ENCODE peak calls at places on chromosome 20, in ten cellular contexts. P is glutamatergic neuron; D is CD4-positive, alpha-beta T cell; I is WTC11; T is progenitor cell of endocrine pancreas; C is HCT116; A is pancreas; H is activated B cell treated with CpG ODN at 0.5 μM for 24 hours; S is B cell; J is AG09309. G is an unnamed sample.
A peak's percentile ranks its signal among the peaks of the same experiment; 100 is the strongest.

GRCh38 chr20:14997791-14998190 is 660.4 kb upstream of the FLRT3 start:
- DNase-seq in P (no peak), D (no peak), I (no peak), T (no peak), C (no peak), A (no peak), H (no peak), S (no peak), J (no peak), G (no peak)

GRCh38 chr20:38165966-38166706 is 1.1 kb upstream of the TGM2 start:
- DNase-seq in P (no peak), D (no peak), I (no peak), T (no peak), C (no peak), A (peak; percentile 52), H (no peak), S (no peak), J (no peak), G (no peak)

GRCh38 chr20:59004493-59004762 is 2.6 kb downstream of the CTSZ start:
- DNase-seq in P (peak; percentile 4), D (peak; percentile 32), I (no peak), T (no peak), C (no peak), A (peak; percentile 68), H (no peak), S (no peak), J (no peak), G (no peak)

GRCh38 chr20:57708694-57709673 is 831 bp downstream of the PMEPA1 start:
- DNase-seq in P (peak; percentile 53), D (no peak), I (no peak), T (no peak), C (no peak), A (peak; percentile 74), H (peak; percentile 42), S (peak; percentile 72), J (no peak), G (peak; percentile 45)

GRCh38 chr20:11838076-11838636 is 79.5 kb upstream of the BTBD3 start:
- DNase-seq in P (no peak), D (no peak), I (no peak), T (no peak), C (no peak), A (no peak), H (no peak), S (no peak), J (no peak), G (no peak)

GRCh38 chr20:32348207-32348606 is 9.9 kb upstream of the ASXL1 start:
- DNase-seq in P (no peak), D (no peak), I (no peak), T (no peak), C (no peak), A (no peak), H (no peak), S (no peak), J (no peak), G (no peak)

GRCh38 chr20:49586967-49587587 is 19.1 kb upstream of the PTGIS start:
- DNase-seq in P (no peak), D (no peak), I (no peak), T (no peak), C (no peak), A (no peak), H (no peak), S (no peak), J (peak; percentile 89), G (peak; percentile 92)

GRCh38 chr20:21398109-21398480 is 769 bp upstream of the NKX2-4 start:
- DNase-seq in P (no peak), D (no peak), I (no peak), T (no peak), C (no peak), A (no peak), H (no peak), S (no peak), J (no peak), G (no peak)

GRCh38 chr20:41265931-41266330 is 51.6 kb downstream of the ZHX3 start:
- DNase-seq in P (no peak), D (no peak), I (no peak), T (no peak), C (no peak), A (no peak), H (no peak), S (no peak), J (no peak), G (no peak)
- TF ChIP-seq CTCF in P (no peak), D (no peak), I (no peak), T (no peak), C (no peak), A (no peak), H (no peak), S (no peak), J (no peak), G (no peak)

GRCh38 chr20:5809495-5809894 is 59.3 kb downstream of the SHLD1 start:
- DNase-seq in P (no peak), D (no peak), I (no peak), T (no peak), C (no peak), A (no peak), H (no peak), S (no peak), J (no peak), G (no peak)

GRCh38 chr20:5808901-5809300 is 58.7 kb downstream of the SHLD1 start:
- DNase-seq in P (no peak), D (no peak), I (no peak), T (no peak), C (no peak), A (no peak), H (no peak), S (no peak), J (no peak), G (no peak)

GRCh38 chr20:5807431-5807830 is 57.2 kb downstream of the SHLD1 start:
- DNase-seq in P (no peak), D (no peak), I (no peak), T (no peak), C (no peak), A (no peak), H (no peak), S (no peak), J (no peak), G (no peak)

GRCh38 chr20:5811746-5812145 is 61.5 kb downstream of the SHLD1 start:
- DNase-seq in P (no peak), D (no peak), I (no peak), T (no peak), C (no peak), A (no peak), H (no peak), S (no peak), J (no peak), G (no peak)

DNA sequence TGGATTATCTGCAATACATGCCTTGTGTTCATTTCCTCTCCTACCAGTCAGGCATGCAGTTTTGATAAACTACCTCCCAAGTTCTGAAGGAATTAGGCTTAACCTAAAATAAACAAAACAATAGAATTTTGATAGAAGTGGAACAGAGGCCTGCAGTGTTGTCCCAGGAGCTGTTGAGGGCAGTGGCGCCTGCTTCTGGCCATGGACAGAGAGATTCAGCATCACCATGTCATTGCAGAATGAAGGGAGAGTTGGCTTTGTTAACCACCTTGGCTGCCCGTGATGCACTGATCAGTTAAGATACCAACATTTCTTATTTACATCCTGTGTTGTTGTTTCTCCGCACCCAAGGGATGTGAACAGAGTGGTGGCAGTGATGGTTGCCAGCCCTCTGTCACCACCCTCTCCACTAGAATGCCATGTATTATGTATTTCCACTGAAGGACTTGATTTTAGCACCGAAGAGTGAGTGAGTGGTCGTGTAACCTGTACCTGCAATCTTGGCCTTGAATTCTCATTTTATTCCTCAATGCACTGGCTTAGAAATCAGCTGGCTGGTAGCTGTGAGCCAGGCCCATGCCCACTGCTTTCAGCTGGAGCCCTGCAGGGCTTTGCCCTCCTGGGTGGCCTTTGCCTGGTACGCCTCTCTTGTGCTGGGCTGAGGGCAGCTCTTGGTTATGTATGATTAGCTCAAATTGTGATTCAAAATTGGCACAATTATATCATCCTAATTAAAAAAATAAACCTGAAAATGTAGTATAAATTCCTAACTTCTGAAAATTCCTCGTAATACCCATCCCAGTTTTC is 56.5 kb downstream of the SHLD1 start:
- DNase-seq in P (no peak), D (no peak), I (no peak), T (no peak), C (no peak), A (no peak), H (no peak), S (no peak), J (no peak), G (no peak)
- TF ChIP-seq CTCF in P (no peak), D (no peak), I (no peak), T (no peak), C (peak; percentile 9), A (no peak), H (no peak), S (no peak), J (peak; percentile 21), G (no peak)

DNA sequence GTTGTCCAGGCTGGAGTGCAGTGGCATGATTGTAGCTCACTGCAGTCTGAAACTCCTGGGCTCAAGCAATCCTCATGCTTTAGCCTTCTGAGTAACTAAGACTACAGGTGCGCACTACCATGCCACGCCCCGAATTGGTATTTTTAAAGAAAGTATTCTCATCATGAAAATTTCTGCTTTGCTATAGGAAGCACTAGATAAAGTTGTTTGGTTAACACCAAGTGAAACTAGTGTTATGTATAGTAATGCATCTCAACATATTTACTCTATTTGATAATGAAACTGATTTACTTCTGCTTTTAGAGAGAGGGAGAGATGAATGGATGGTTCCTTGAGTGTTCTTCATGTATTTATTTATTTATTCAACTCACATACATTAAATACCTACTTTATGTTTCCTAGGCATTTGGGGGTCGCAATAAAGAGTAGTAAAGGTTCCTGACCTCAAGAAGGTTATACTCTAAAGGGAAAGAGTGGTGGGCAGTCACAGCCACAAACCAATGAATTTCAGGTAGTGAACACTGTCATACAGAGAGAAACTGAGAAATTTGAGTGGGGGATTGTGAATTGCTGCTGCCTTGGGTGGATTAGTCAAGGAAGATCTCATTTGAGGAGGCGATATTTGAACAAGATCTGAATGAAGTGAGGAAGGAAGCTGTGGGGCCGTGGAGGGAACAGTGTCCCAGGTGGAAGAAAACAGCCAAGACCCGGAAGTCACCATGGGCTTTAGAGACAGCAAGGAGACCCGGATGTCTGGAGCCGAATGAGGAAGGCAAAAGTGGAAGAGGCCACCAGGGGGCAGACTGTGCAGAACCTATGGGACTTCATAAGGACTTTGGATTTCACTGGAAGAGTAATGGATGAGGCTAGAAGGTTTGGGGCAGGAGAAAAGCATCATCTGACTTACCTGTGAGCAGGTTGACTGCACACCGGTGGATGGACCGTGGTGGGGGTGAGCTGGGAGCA is 185.6 kb downstream of the TSHZ2 start:
- DNase-seq in P (peak; percentile 73), D (peak; percentile 7), I (peak; percentile 83), T (no peak), C (peak; percentile 72), A (peak; percentile 71), H (peak; percentile 24), S (no peak), J (peak; percentile 10), G (no peak)
- TF ChIP-seq CTCF in P (peak; percentile 71), D (peak; percentile 50), I (peak; percentile 59), T (peak; percentile 42), C (peak; percentile 37), A (peak; percentile 37), H (no peak), S (peak; percentile 47), J (peak; percentile 72), G (no peak)

DNA sequence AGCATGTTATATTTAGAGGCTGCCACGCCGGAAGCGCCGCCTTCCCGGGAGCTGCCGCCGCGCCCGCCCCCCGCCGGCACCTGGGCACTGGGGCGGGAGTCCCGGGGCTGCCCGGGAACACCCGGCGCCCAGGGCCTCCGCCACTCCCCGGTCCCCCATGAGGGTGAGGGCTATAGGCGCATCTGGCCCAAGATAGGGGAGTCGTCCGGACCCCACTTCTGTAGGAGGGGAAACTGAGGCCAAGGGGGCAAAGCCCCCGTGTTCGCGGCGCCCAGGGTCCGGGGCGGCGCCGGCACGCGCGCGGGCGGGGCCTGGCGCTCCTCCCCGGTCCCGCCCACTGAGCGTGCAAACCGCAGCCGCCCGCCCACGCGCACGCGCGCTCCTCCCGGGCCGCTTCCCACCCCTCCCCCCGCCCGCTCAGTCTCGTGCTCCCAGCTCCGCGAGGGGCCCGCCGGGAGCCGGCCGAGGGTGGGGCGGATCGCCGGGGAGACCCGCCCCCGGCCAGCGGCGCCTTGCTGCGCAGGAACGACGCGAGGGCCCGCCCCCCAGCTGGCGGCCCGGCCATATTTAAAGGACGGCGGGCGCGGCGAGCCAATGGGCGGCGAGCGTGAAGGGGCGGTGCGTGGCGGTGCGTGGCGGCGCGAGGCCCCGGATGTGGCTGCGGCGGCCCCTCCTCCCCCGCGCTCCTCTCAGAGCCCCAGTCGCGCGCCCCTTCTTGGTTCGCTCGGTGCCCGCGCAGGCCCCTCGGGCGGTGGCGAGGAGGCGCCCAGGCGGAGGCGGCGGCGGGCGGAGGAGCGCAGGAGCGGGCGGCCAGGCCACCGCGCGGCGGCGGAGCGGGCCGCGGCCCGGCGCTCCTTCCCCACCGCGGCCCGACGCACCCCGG is at the start of gene LSM14B:
- DNase-seq in P (peak; percentile 98), D (peak; percentile 94), I (peak; percentile 92), T (peak; percentile 96), C (peak; percentile 89), A (peak; percentile 98), H (peak; percentile 95), S (peak; percentile 100), J (peak; percentile 84), G (peak; percentile 95)
- TF ChIP-seq CTCF in P (no peak), D (no peak), I (no peak), T (no peak), C (no peak), A (no peak), H (no peak), S (no peak), J (no peak), G (no peak)